ENCODE peak calls at places on chromosomes 6 and 20, in four cellular contexts. M, L, A and E are unnamed samples.

GRCh38 chr6:10424005-10424404 is 9.1 kb upstream of the TFAP2A start:
- DNase-seq in A (no peak), M (no peak), L (no peak), E (no peak)

GRCh38 chr6:33837070-33837469 is 33.3 kb upstream of the MLN start:
- DNase-seq in A (no peak), L (no peak), M (no peak), E (no peak)

GRCh38 chr6:77930945-77931344 is 278.1 kb downstream of the MEI4 start:
- DNase-seq in L (no peak), M (no peak), A (no peak), E (no peak)

GRCh38 chr6:5205877-5206840 is 54.6 kb downstream of the LYRM4 start:
- DNase-seq in L (no peak), M (no peak), A (peak), E (peak)

GRCh38 chr6:72218125-72218524 is 331.8 kb downstream of the RIMS1 start:
- DNase-seq in A (no peak), M (no peak), L (no peak), E (no peak)

GRCh38 chr6:8131265-8131897 is 29.0 kb upstream of the EEF1E1 start:
- DNase-seq in A (peak), M (peak), L (peak), E (peak)

GRCh38 chr6:151148111-151148510 is 91.7 kb upstream of the AKAP12 start:
- DNase-seq in A (no peak), L (no peak), M (no peak), E (no peak)

GRCh38 chr6:110103260-110103659 is 76.2 kb downstream of the WASF1 start:
- DNase-seq in L (no peak), M (no peak), A (no peak), E (no peak)

GRCh38 chr20:46974669-46975434 is 80.2 kb downstream of the EYA2 start:
- DNase-seq in M (peak), A (peak), L (no peak), E (no peak)

GRCh38 chr20:32792316-32792715 is 27.4 kb upstream of the MAPRE1 start:
- DNase-seq in L (peak), A (no peak), M (no peak), E (no peak)

GRCh38 chr6:52724041-52724405 is 39.3 kb downstream of the GSTA2 start:
- DNase-seq in M (no peak), A (no peak), L (no peak), E (no peak)

GRCh38 chr6:52523363-52524207 is 53.3 kb downstream of the TRAM2 start:
- DNase-seq in L (no peak), A (no peak), M (no peak), E (no peak)

GRCh38 chr6:44735631-44735963 is 348.1 kb downstream of the CDC5L start:
- DNase-seq in A (no peak), L (peak), M (no peak), E (no peak)

GRCh38 chr20:59939879-59940128 is 301 bp downstream of the PPP1R3D start:
- DNase-seq in A (no peak), M (no peak), L (no peak), E (no peak)

GRCh38 chr20:63503524-63503923 is 4.6 kb upstream of the EEF1A2 start:
- DNase-seq in M (no peak), A (no peak), L (no peak), E (no peak)

GRCh38 chr6:169620171-169621125 is 81.4 kb downstream of the WDR27 start:
- DNase-seq in M (no peak), A (no peak), L (no peak), E (no peak)